ENCODE peak calls at places on chromosomes 16 and 17, in four cellular contexts. One of them, this sample, is unnamed.

GRCh38 chr17:82350182-82351030 is 8.6 kb upstream of the TEX19 start:
- DNase-seq in psoas muscle: peak; percentile 49
- DNase-seq in A549: no peak
- DNase-seq in lung: no peak
- DNase-seq in this sample: no peak

GRCh38 chr17:50898369-50899004 is 32.3 kb upstream of the TOB1 start:
- DNase-seq in psoas muscle: no peak
- DNase-seq in A549: no peak
- DNase-seq in lung: no peak
- DNase-seq in this sample: no peak

GRCh38 chr17:44005865-44006580 is 1.6 kb downstream of the NAGS start:
- DNase-seq in psoas muscle: peak; percentile 61
- DNase-seq in A549: no peak
- DNase-seq in lung: no peak
- DNase-seq in this sample: peak; percentile 16

GRCh38 chr17:39794249-39794970 is 56.7 kb downstream of the GRB7 start:
- DNase-seq in psoas muscle: no peak
- DNase-seq in A549: no peak
- DNase-seq in lung: no peak
- DNase-seq in this sample: no peak

GRCh38 chr17:56835259-56835575 is 1.3 kb downstream of the DGKE start:
- DNase-seq in psoas muscle: no peak
- DNase-seq in A549: no peak
- DNase-seq in lung: no peak
- DNase-seq in this sample: no peak

GRCh38 chr16:60166-60565 is 6.5 kb downstream of the SNRNP25 start:
- DNase-seq in psoas muscle: no peak
- DNase-seq in A549: no peak
- DNase-seq in lung: no peak
- DNase-seq in this sample: no peak

GRCh38 chr17:70767102-70767701 is 597.9 kb downstream of the KCNJ2 start:
- DNase-seq in psoas muscle: no peak
- DNase-seq in A549: peak; percentile 29
- DNase-seq in lung: no peak
- DNase-seq in this sample: peak; percentile 26

GRCh38 chr16:49921791-49922456 is 66.0 kb upstream of the ZNF423 start:
- DNase-seq in psoas muscle: peak; percentile 60
- DNase-seq in A549: peak; percentile 66
- DNase-seq in lung: peak; percentile 35
- DNase-seq in this sample: peak; percentile 46

GRCh38 chr16:50802958-50803357 is 61.1 kb downstream of the CYLD start:
- DNase-seq in psoas muscle: no peak
- DNase-seq in A549: no peak
- DNase-seq in lung: no peak
- DNase-seq in this sample: no peak

GRCh38 chr17:63984651-63985386 is 12.1 kb upstream of the SCN4A start:
- DNase-seq in psoas muscle: peak; percentile 87
- DNase-seq in A549: no peak
- DNase-seq in lung: peak; percentile 46
- DNase-seq in this sample: peak; percentile 79

GRCh38 chr16:20774703-20775362 is 11.0 kb downstream of the ACSM3 start:
- DNase-seq in psoas muscle: peak; percentile 41
- DNase-seq in A549: peak; percentile 64
- DNase-seq in lung: peak; percentile 84
- DNase-seq in this sample: peak; percentile 57

GRCh38 chr17:17498606-17499301 is 2.6 kb upstream of the RASD1 start:
- DNase-seq in psoas muscle: peak; percentile 43
- DNase-seq in A549: no peak
- DNase-seq in lung: no peak
- DNase-seq in this sample: no peak

GRCh38 chr17:17103160-17103559 is 60.9 kb downstream of the MPRIP start:
- DNase-seq in psoas muscle: peak; percentile 51
- DNase-seq in A549: no peak
- DNase-seq in lung: no peak
- DNase-seq in this sample: no peak

GRCh38 chr17:50196036-50196435 is 5.4 kb downstream of the COL1A1 start:
- DNase-seq in psoas muscle: peak; percentile 39
- DNase-seq in A549: no peak
- DNase-seq in lung: no peak
- DNase-seq in this sample: no peak

GRCh38 chr17:29140051-29140582 is 40.1 kb downstream of the MYO18A start:
- DNase-seq in psoas muscle: peak; percentile 96
- DNase-seq in A549: no peak
- DNase-seq in lung: peak; percentile 84
- DNase-seq in this sample: peak; percentile 66

GRCh38 chr16:80038566-80038965 is 438.0 kb upstream of the MAF start:
- DNase-seq in psoas muscle: no peak
- DNase-seq in A549: no peak
- DNase-seq in lung: no peak
- DNase-seq in this sample: no peak

GRCh38 chr17:4980644-4981216 is 6.7 kb downstream of the CAMTA2 start:
- DNase-seq in psoas muscle: no peak
- DNase-seq in A549: peak; percentile 73
- DNase-seq in lung: no peak
- DNase-seq in this sample: peak; percentile 26

GRCh38 chr17:20196314-20196713 is 187.2 kb downstream of the SPECC1 start:
- DNase-seq in psoas muscle: no peak
- DNase-seq in A549: no peak
- DNase-seq in lung: no peak
- DNase-seq in this sample: no peak

GRCh38 chr17:75685508-75685907 is 18.4 kb downstream of the SAP30BP start:
- DNase-seq in psoas muscle: no peak
- DNase-seq in A549: no peak
- DNase-seq in lung: no peak
- DNase-seq in this sample: no peak

GRCh38 chr16:27240948-27241531 is 27.5 kb downstream of the NSMCE1 start:
- DNase-seq in psoas muscle: no peak
- DNase-seq in A549: no peak
- DNase-seq in lung: no peak
- DNase-seq in this sample: no peak

GRCh38 chr16:70523621-70524405 is at the start of gene SF3B3:
- DNase-seq in psoas muscle: no peak
- DNase-seq in A549: peak; percentile 60
- DNase-seq in lung: peak; percentile 67
- DNase-seq in this sample: peak; percentile 59

GRCh38 chr16:853306-853705 is 52.8 kb upstream of the GNG13 start:
- DNase-seq in psoas muscle: no peak
- DNase-seq in A549: no peak
- DNase-seq in lung: no peak
- DNase-seq in this sample: no peak

GRCh38 chr17:10063730-10064221 is 134.6 kb downstream of the GAS7 start:
- DNase-seq in psoas muscle: no peak
- DNase-seq in A549: no peak
- DNase-seq in lung: peak; percentile 66
- DNase-seq in this sample: no peak

GRCh38 chr16:19853132-19853972 is 31.3 kb downstream of the GPRC5B start:
- DNase-seq in psoas muscle: no peak
- DNase-seq in A549: no peak
- DNase-seq in lung: no peak
- DNase-seq in this sample: no peak

GRCh38 chr17:35726609-35727460 is 4.6 kb upstream of the RASL10B start:
- DNase-seq in psoas muscle: peak; percentile 85
- DNase-seq in A549: no peak
- DNase-seq in lung: no peak
- DNase-seq in this sample: peak; percentile 71

GRCh38 chr17:50459081-50459676 is 9.5 kb downstream of the CHAD start:
- DNase-seq in psoas muscle: no peak
- DNase-seq in A549: no peak
- DNase-seq in lung: peak; percentile 56
- DNase-seq in this sample: no peak

GRCh38 chr17:76458580-76459490 is 5.9 kb upstream of the UBE2O start:
- DNase-seq in psoas muscle: no peak
- DNase-seq in A549: peak; percentile 91
- DNase-seq in lung: peak; percentile 51
- DNase-seq in this sample: peak; percentile 60

GRCh38 chr17:17682293-17682736 is 1.1 kb downstream of the RAI1 start:
- DNase-seq in psoas muscle: no peak
- DNase-seq in A549: peak; percentile 50
- DNase-seq in lung: no peak
- DNase-seq in this sample: no peak

GRCh38 chr16:73116576-73116975 is 68.6 kb upstream of the ZFHX3 start:
- DNase-seq in psoas muscle: no peak
- DNase-seq in A549: no peak
- DNase-seq in lung: no peak
- DNase-seq in this sample: no peak

GRCh38 chr17:80220709-80221215 is 535 bp downstream of the SLC26A11 start:
- DNase-seq in psoas muscle: no peak
- DNase-seq in A549: peak; percentile 46
- DNase-seq in lung: no peak
- DNase-seq in this sample: no peak

GRCh38 chr16:4315185-4316102 is at the start of gene GLIS2:
- DNase-seq in psoas muscle: peak; percentile 75
- DNase-seq in A549: peak; percentile 78
- DNase-seq in lung: peak; percentile 75
- DNase-seq in this sample: peak; percentile 81

GRCh38 chr16:4316732-4317461 is 1.0 kb downstream of the GLIS2 start:
- DNase-seq in psoas muscle: peak; percentile 66
- DNase-seq in A549: no peak
- DNase-seq in lung: peak; percentile 75
- DNase-seq in this sample: no peak

GRCh38 chr16:4316103-4316731 is 350 bp downstream of the GLIS2 start:
- DNase-seq in psoas muscle: peak; percentile 60
- DNase-seq in A549: no peak
- DNase-seq in lung: no peak
- DNase-seq in this sample: no peak

GRCh38 chr16:4314532-4315184 is 1.2 kb upstream of the GLIS2 start:
- DNase-seq in psoas muscle: peak; percentile 61
- DNase-seq in A549: peak; percentile 77
- DNase-seq in lung: no peak
- DNase-seq in this sample: no peak

DNA sequence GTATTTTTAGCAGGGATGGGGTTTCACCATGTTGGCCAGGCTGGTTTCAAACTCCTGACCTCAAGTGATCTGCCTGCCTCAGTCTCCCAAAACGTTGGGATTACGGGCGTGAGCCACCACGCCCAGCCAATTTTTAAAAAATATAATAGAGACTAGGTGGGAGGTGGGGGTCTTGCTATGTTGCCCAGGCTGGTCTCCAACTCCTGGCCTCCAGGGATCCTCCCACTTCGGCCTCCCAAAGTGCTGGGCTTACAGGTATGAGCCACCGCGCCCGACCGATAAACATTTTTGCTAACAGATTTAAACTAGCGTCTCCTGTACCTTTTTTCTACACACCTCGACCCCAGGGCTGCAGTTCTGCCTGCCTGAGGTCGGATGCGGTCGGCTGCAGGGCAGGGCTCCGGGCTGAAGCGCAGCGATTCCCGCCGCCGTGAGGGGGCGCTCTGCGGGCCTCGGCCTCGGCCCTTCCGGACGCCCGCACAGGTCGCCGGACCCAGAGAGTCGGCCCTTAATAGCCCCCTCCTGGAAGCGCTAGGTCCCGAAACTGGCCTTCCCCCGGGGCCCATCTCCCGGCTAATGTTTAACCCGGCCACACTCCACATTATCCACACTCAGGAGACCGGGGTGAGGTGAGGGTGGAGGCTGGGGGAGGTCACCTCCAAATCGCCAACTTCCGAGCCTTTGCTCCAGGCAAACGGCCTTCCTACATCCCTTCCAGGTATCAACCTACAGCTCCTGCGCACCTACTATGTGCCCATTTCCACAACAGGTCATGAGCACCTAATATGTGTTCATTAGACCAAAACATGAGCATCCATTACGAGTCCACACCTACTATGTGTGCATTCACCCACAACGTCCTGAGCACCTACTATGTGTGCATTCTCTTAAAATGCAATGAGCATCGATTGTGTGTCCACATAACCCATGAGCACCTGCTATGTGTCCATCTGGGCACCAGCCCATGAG is 2.0 kb upstream of the GLIS2 start:
- DNase-seq in psoas muscle: peak; percentile 74
- DNase-seq in A549: peak; percentile 97
- DNase-seq in lung: peak; percentile 76
- DNase-seq in this sample: no peak
- TF ChIP-seq CTCF in psoas muscle: peak; percentile 46
- TF ChIP-seq CTCF in A549: peak; percentile 91
- TF ChIP-seq CTCF in lung: peak; percentile 23
- TF ChIP-seq CTCF in this sample: peak; percentile 44

GRCh38 chr16:67169642-67170167 is 633 bp upstream of the NOL3 start:
- DNase-seq in psoas muscle: no peak
- DNase-seq in A549: no peak
- DNase-seq in lung: no peak
- DNase-seq in this sample: no peak

GRCh38 chr16:67167588-67167987 is 2.8 kb upstream of the NOL3 start:
- DNase-seq in psoas muscle: no peak
- DNase-seq in A549: no peak
- DNase-seq in lung: no peak
- DNase-seq in this sample: no peak

GRCh38 chr16:67170948-67171649 is 761 bp downstream of the NOL3 start:
- DNase-seq in psoas muscle: no peak
- DNase-seq in A549: peak; percentile 41
- DNase-seq in lung: no peak
- DNase-seq in this sample: no peak

GRCh38 chr16:67169011-67169451 is 1.3 kb upstream of the NOL3 start:
- DNase-seq in psoas muscle: no peak
- DNase-seq in A549: no peak
- DNase-seq in lung: no peak
- DNase-seq in this sample: no peak

DNA sequence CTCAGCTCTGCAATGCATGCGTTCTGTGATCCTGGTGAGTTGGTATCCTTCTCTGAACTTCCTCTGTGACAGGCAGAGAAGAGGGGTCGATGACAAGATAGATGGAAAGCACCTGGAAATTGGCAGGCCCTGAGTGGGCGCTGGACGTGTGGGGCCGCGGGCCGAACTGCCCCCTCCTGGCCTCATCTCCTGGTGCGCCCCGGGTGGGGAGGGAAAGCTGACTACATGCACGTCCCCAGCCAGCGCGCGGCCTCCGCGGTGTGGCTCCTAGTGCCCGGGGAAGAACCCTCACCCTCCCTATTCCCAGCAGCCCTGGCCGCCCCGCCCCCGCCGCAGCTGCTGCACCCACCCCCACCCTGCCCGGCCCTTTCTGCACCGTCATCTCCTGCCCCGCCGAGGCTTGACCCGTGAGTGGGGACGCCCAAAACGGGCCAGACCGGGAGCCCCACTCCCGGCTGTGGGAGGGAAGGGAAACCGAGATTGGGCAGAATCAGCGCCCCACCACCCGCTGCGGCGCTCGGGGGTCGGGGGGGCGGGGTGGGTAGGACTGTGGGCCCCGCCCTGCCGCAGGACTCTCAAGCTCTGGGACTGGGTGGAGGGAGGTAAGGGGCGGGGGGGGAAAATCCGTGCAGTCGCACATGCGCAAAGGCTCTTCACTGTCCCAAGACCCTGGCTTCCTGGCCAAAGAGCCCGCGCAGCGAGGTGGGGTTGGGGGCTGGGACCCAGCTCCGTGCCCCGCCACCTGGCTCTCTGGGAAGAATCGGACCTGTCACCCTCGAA is at the start of gene NOL3:
- DNase-seq in psoas muscle: peak; percentile 95
- DNase-seq in A549: peak; percentile 89
- DNase-seq in lung: peak; percentile 84
- DNase-seq in this sample: peak; percentile 79
- H3K27ac ChIP-seq in psoas muscle: peak within 1 kb of the TSS; percentile 97
- H3K27ac ChIP-seq in A549: peak within 1 kb of the TSS; percentile 97
- H3K27ac ChIP-seq in lung: peak within 1 kb of the TSS; percentile 70
- H3K27ac ChIP-seq in this sample: peak within 1 kb of the TSS; percentile 98

GRCh38 chr17:13888043-13888442 is 181.3 kb upstream of the COX10 start:
- DNase-seq in psoas muscle: no peak
- DNase-seq in A549: no peak
- DNase-seq in lung: no peak
- DNase-seq in this sample: no peak
- TF ChIP-seq CTCF in psoas muscle: no peak
- TF ChIP-seq CTCF in A549: no peak
- TF ChIP-seq CTCF in lung: no peak
- TF ChIP-seq CTCF in this sample: no peak

GRCh38 chr16:74608381-74608780 is 1.5 kb upstream of the GLG1 start:
- DNase-seq in psoas muscle: no peak
- DNase-seq in A549: no peak
- DNase-seq in lung: no peak
- DNase-seq in this sample: no peak
- H3K27ac ChIP-seq in psoas muscle: peak overlapping the region; percentile 93
- H3K27ac ChIP-seq in A549: no peak overlapping the region
- H3K27ac ChIP-seq in lung: no peak overlapping the region
- H3K27ac ChIP-seq in this sample: no peak overlapping the region

This sample was measured in RWPE1.